ENCODE peak calls at places on chromosome 21, in five cellular contexts. P is Peyer's patch, V is testis, O is stomach, B is WERI-Rb-1. N is an unnamed sample.

GRCh38 chr21:27505516-27505915 is 538.6 kb upstream of the ADAMTS5 start:
- DNase-seq in B (no peak), O (no peak), V (no peak), P (no peak), N (no peak)

GRCh38 chr21:16084776-16085364 is 355.1 kb downstream of the USP25 start:
- DNase-seq in B (peak; percentile 17), O (no peak), P (no peak), V (peak; percentile 48), N (no peak)

GRCh38 chr21:41877901-41878830 is 978 bp downstream of the PRDM15 start:
- DNase-seq in O (peak; percentile 54), V (peak; percentile 28), P (peak; percentile 59), B (peak; percentile 51), N (peak; percentile 78)

GRCh38 chr21:16587671-16588379 is 858.0 kb downstream of the USP25 start:
- DNase-seq in V (no peak), B (no peak), O (no peak), P (no peak), N (no peak)

GRCh38 chr21:25988738-25989137 is 181.8 kb downstream of the APP start:
- DNase-seq in O (no peak), P (no peak), V (no peak), B (no peak), N (no peak)

GRCh38 chr21:33949516-33950424 is 34.2 kb upstream of the ATP5PO start:
- DNase-seq in V (no peak), O (no peak), B (no peak), P (no peak), N (no peak)

GRCh38 chr21:44423312-44423821 is 31.9 kb upstream of the LRRC3 start:
- DNase-seq in B (peak; percentile 20), V (no peak), P (peak; percentile 40), O (no peak), N (peak; percentile 47)

GRCh38 chr21:42624936-42625335 is 28.5 kb upstream of the PDE9A start:
- DNase-seq in V (no peak), B (no peak), O (no peak), P (no peak), N (peak; percentile 13)

GRCh38 chr21:25772680-25773079 is 37.9 kb downstream of the GABPA start:
- DNase-seq in P (no peak), B (no peak), V (no peak), O (no peak), N (no peak)

GRCh38 chr21:29174607-29175013 is 44.2 kb downstream of the MAP3K7CL start:
- DNase-seq in V (no peak), B (no peak), O (no peak), P (no peak), N (no peak)

GRCh38 chr21:44630440-44630839 is 3.5 kb downstream of the KRTAP10-9 start:
- DNase-seq in P (no peak), O (no peak), B (no peak), V (no peak), N (no peak)

GRCh38 chr21:43740497-43741156 is 21.7 kb downstream of the PDXK start:
- DNase-seq in B (peak; percentile 72), P (peak; percentile 77), O (peak; percentile 68), V (peak; percentile 90), N (peak; percentile 78)

GRCh38 chr21:30831194-30831765 is 1.7 kb upstream of the KRTAP7-1 start:
- DNase-seq in O (no peak), B (peak; percentile 30), V (peak; percentile 71), P (no peak), N (no peak)

GRCh38 chr21:16186742-16187141 is 457.0 kb downstream of the USP25 start:
- DNase-seq in O (no peak), V (peak; percentile 31), P (no peak), B (no peak), N (no peak)

GRCh38 chr21:17976139-17976538 is 157.0 kb upstream of the C21orf91 start:
- DNase-seq in B (no peak), O (no peak), V (no peak), P (no peak), N (no peak)

GRCh38 chr21:26169061-26169610 is 1.4 kb downstream of the APP start:
- DNase-seq in O (peak; percentile 51), P (peak; percentile 66), V (peak; percentile 80), B (peak; percentile 71), N (no peak)

GRCh38 chr21:33828083-33828482 is 87.5 kb downstream of the ATP5PO start:
- DNase-seq in B (no peak), O (no peak), V (no peak), P (no peak), N (no peak)

GRCh38 chr21:42862774-42863503 is 16.4 kb downstream of the WDR4 start:
- DNase-seq in V (no peak), O (peak; percentile 52), B (no peak), P (peak; percentile 55), N (peak; percentile 63)

GRCh38 chr21:24693779-24694178 is 913.5 kb downstream of the MRPL39 start:
- DNase-seq in B (no peak), O (no peak), P (no peak), V (no peak), N (no peak)

GRCh38 chr21:43287111-43287973 is 118.5 kb downstream of the CRYAA start:
- DNase-seq in P (no peak), B (no peak), O (peak; percentile 44), V (no peak), N (peak; percentile 54)

GRCh38 chr21:43361493-43362296 is 65.2 kb downstream of the SIK1 start:
- DNase-seq in B (peak; percentile 55), P (peak; percentile 86), O (no peak), V (peak; percentile 55), N (no peak)

DNA sequence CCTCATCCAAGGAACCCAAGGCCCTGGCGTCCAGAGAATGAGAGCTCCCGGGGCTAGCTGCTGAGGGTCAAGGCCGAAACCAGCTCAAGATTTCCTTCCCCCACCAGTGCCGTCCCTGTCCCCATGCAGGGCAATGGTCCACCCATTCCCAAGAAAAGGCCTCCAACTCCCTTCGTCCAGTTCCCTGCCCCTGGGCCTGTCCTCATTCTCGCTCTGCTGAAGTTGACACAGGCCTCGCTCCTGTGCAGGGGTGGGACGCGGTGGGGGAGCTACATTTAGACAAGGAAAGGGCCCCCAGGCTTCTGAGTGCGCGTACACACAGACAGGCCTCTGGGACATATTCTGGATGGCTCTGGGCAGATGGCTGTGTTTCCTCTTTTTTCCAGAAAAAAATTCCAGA is 188.3 kb downstream of the ETS2 start:
- DNase-seq in B (no peak), O (no peak), V (no peak), P (no peak), N (no peak)
- H3K27ac ChIP-seq in B (no peak overlapping the region), O (peak overlapping the region; percentile 9), V (no peak overlapping the region), P (peak overlapping the region; percentile 26), N (peak overlapping the region; percentile 20)

GRCh38 chr21:35860181-35860869 is 200.0 kb downstream of the SETD4 start:
- DNase-seq in P (peak; percentile 67), O (no peak), B (no peak), V (no peak), N (no peak)
- H3K4me3 ChIP-seq in P (no peak overlapping the region), O (no peak overlapping the region), B (no peak overlapping the region), V (no peak overlapping the region), N (no peak overlapping the region)

DNA sequence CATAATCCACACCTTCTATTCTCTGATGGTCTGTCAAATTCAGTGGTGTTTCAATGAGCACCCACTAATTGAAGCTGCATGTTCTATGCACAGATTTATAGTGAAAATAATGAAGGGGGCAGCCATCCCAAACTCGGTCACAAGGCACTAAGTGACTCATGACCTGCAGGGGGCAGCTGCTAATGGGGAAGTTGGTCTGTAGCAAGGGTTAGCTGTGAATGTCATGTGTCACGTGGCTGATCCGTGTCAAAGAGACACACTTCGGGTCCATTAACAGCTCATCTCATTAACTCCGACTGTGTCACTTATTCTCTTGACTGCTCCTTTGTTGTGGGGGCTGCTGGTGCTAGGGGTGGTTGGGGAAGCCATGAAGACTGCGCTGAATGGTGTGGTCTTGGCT is 306.6 kb downstream of the PCP4 start:
- DNase-seq in V (no peak), P (no peak), O (no peak), B (peak; percentile 56), N (no peak)
- TF ChIP-seq CTCF in V (no peak), P (no peak), O (no peak), B (peak; percentile 71), N (no peak)

GRCh38 chr21:45641480-45642035 is 2.0 kb upstream of the PCBP3 start:
- DNase-seq in V (no peak), B (no peak), P (no peak), O (no peak), N (no peak)
- H3K27ac ChIP-seq in V (peak overlapping the region; percentile 73), B (peak overlapping the region; percentile 43), P (peak overlapping the region; percentile 74), O (peak overlapping the region; percentile 11), N (no peak overlapping the region)